ENCODE peak calls at places on chromosomes 3 and 15, in eight cellular contexts. D is A172; X is posterior cingulate gyrus; A is psoas muscle; K is activated CD8-positive, alpha-beta memory T cell treated with anti-CD3 and anti-CD28 coated beads, Interleukin-2, amount 50 U/mL, for 48 hours; U is fibroblast of pulmonary artery; Y is glutamatergic neuron; N is Peyer's patch. Z is an unnamed sample.

GRCh38 chr3:151044706-151045105 is 40.8 kb upstream of the MED12L start:
- DNase-seq in D (no peak), X (no peak), A (no peak), K (no peak), U (peak), Y (no peak), N (no peak), Z (no peak)

GRCh38 chr3:160765211-160765610 is 9.2 kb downstream of the PPM1L start:
- DNase-seq in D (no peak), X (no peak), A (no peak), K (no peak), U (no peak), Y (no peak), N (no peak), Z (no peak)

GRCh38 chr15:59306520-59307163 is 66.0 kb downstream of the MYO1E start:
- DNase-seq in D (no peak), X (no peak), A (no peak), K (no peak), U (peak), Y (no peak), N (no peak), Z (no peak)

GRCh38 chr3:72112435-72112834 is 327.5 kb upstream of the PROK2 start:
- DNase-seq in D (no peak), X (no peak), A (no peak), K (no peak), U (no peak), Y (no peak), N (no peak), Z (no peak)

GRCh38 chr15:67186226-67186649 is 68.2 kb downstream of the AAGAB start:
- DNase-seq in D (no peak), X (no peak), A (peak), K (peak), U (peak), Y (no peak), N (no peak), Z (no peak)

GRCh38 chr15:71501344-71502128 is 308.8 kb upstream of the NR2E3 start:
- DNase-seq in D (no peak), X (no peak), A (no peak), K (no peak), U (no peak), Y (no peak), N (no peak), Z (no peak)

GRCh38 chr15:83656943-83657528 is 3.1 kb downstream of the ADAMTSL3 start:
- DNase-seq in D (no peak), X (no peak), A (no peak), K (no peak), U (no peak), Y (no peak), N (no peak), Z (no peak)

GRCh38 chr15:42157981-42158765 is 1.7 kb upstream of the PLA2G4F start:
- DNase-seq in D (peak), X (no peak), A (no peak), K (peak), U (peak), Y (no peak), N (no peak), Z (no peak)

GRCh38 chr15:57485869-57486268 is 105.8 kb upstream of the MYZAP start:
- DNase-seq in D (peak), X (no peak), A (no peak), K (no peak), U (peak), Y (no peak), N (no peak), Z (no peak)

GRCh38 chr3:129329858-129330257 is 51.2 kb downstream of the HMCES start:
- DNase-seq in D (no peak), X (no peak), A (no peak), K (no peak), U (no peak), Y (no peak), N (no peak), Z (no peak)

GRCh38 chr15:99682455-99682854 is 50.8 kb downstream of the LYSMD4 start:
- DNase-seq in D (peak), X (no peak), A (no peak), K (no peak), U (peak), Y (no peak), N (no peak), Z (no peak)

GRCh38 chr3:18808423-18808822 is 339.9 kb upstream of the KCNH8 start:
- DNase-seq in D (peak), X (no peak), A (no peak), K (no peak), U (peak), Y (no peak), N (no peak), Z (no peak)

GRCh38 chr3:195754141-195754540 is 33.4 kb downstream of the MUC20 start:
- DNase-seq in D (no peak), X (no peak), A (no peak), K (no peak), U (no peak), Y (no peak), N (no peak), Z (no peak)

GRCh38 chr3:126835472-126836219 is 131.6 kb downstream of the CHCHD6 start:
- DNase-seq in D (peak), X (no peak), A (no peak), K (no peak), U (peak), Y (no peak), N (no peak), Z (no peak)

GRCh38 chr3:105915524-105915923 is 46.7 kb upstream of the CBLB start:
- DNase-seq in D (no peak), X (no peak), A (no peak), K (no peak), U (peak), Y (no peak), N (no peak), Z (no peak)

GRCh38 chr15:100170280-100170654 is 171.5 kb downstream of the ADAMTS17 start:
- DNase-seq in D (no peak), X (no peak), A (no peak), K (no peak), U (no peak), Y (no peak), N (no peak), Z (peak)

GRCh38 chr3:167350245-167350862 is 29.7 kb downstream of the ZBBX start:
- DNase-seq in D (peak), X (no peak), A (no peak), K (no peak), U (peak), Y (no peak), N (no peak), Z (no peak)

GRCh38 chr15:90471769-90472168 is 58.0 kb upstream of the CRTC3 start:
- DNase-seq in D (no peak), X (no peak), A (no peak), K (no peak), U (no peak), Y (no peak), N (no peak), Z (no peak)

GRCh38 chr3:23845361-23845760 is 39.6 kb downstream of the UBE2E1 start:
- DNase-seq in D (no peak), X (no peak), A (no peak), K (no peak), U (no peak), Y (no peak), N (no peak), Z (no peak)